ENCODE peak calls at places on chromosomes 13 and 19, in ten cellular contexts. R, M, B, Q, F, O, T, V, J and G are unnamed samples.

GRCh38 chr19:47158879-47159509 is 28.4 kb downstream of the SAE1 start:
- DNase-seq in R (no peak), F (no peak), B (no peak), T (peak), V (no peak), O (no peak), J (no peak), M (no peak), Q (no peak), G (no peak)

GRCh38 chr19:12156254-12157058 is at the start of gene ZNF625:
- DNase-seq in O (no peak), T (peak), R (peak), B (peak), Q (peak), V (peak), J (peak), F (peak), M (peak), G (peak)

GRCh38 chr19:34173145-34173956 is 1.0 kb downstream of the LSM14A start:
- DNase-seq in M (peak), V (peak), J (peak), O (peak), F (peak), B (peak), Q (no peak), T (peak), R (peak), G (peak)

GRCh38 chr19:58252102-58252685 is 23.5 kb downstream of the ZNF544 start:
- DNase-seq in F (no peak), O (peak), R (no peak), V (no peak), Q (no peak), T (no peak), J (no peak), M (no peak), B (no peak), G (no peak)

GRCh38 chr13:98033277-98034247 is 80.1 kb downstream of the IPO5 start:
- DNase-seq in B (no peak), Q (no peak), T (peak), R (no peak), O (peak), J (no peak), F (no peak), V (peak), M (no peak), G (peak)

GRCh38 chr19:29260477-29261317 is 47.7 kb upstream of the UQCRFS1 start:
- DNase-seq in F (no peak), O (peak), B (no peak), R (no peak), J (no peak), V (peak), T (no peak), M (no peak), Q (peak), G (peak)

GRCh38 chr19:3080281-3080680 is 13.9 kb upstream of the GNA11 start:
- DNase-seq in V (no peak), B (peak), Q (no peak), R (no peak), O (no peak), J (no peak), F (peak), T (peak), M (no peak), G (no peak)

GRCh38 chr13:74683411-74683810 is 549.2 kb upstream of the KLF12 start:
- DNase-seq in O (no peak), V (no peak), B (no peak), M (no peak), F (no peak), Q (no peak), J (no peak), R (no peak), T (peak), G (no peak)

GRCh38 chr13:111876506-111876905 is 190.4 kb upstream of the SOX1 start:
- DNase-seq in M (no peak), Q (no peak), B (no peak), O (no peak), J (no peak), F (no peak), R (no peak), V (no peak), T (no peak), G (no peak)

GRCh38 chr13:29523199-29523931 is 72.1 kb downstream of the SLC7A1 start:
- DNase-seq in R (peak), Q (no peak), V (no peak), F (peak), J (no peak), T (peak), B (no peak), O (no peak), M (peak), G (no peak)

GRCh38 chr13:108895220-108895704 is 265.9 kb downstream of the MYO16 start:
- DNase-seq in M (no peak), F (no peak), R (no peak), O (peak), T (peak), Q (no peak), J (no peak), V (no peak), B (no peak), G (no peak)

GRCh38 chr13:48857576-48857975 is 118.1 kb upstream of the FNDC3A start:
- DNase-seq in V (no peak), R (no peak), T (no peak), O (no peak), B (no peak), J (no peak), M (no peak), Q (no peak), F (no peak), G (no peak)

GRCh38 chr13:111537843-111538499 is 217.5 kb downstream of the TEX29 start:
- DNase-seq in Q (no peak), O (no peak), J (no peak), F (no peak), V (no peak), T (no peak), M (no peak), B (no peak), R (no peak), G (no peak)

GRCh38 chr19:51166846-51167490 is 24.9 kb downstream of the SIGLEC7 start:
- DNase-seq in T (no peak), O (no peak), V (peak), R (no peak), J (peak), F (no peak), B (peak), Q (no peak), M (no peak), G (no peak)

GRCh38 chr19:41646589-41647204 is 19.8 kb upstream of the CEACAM4 start:
- DNase-seq in M (no peak), J (no peak), V (no peak), F (no peak), O (peak), B (no peak), R (no peak), T (no peak), Q (no peak), G (peak)

GRCh38 chr13:36456577-36456976 is 24.3 kb downstream of the CCNA1 start:
- DNase-seq in Q (no peak), V (no peak), M (no peak), J (no peak), T (no peak), R (no peak), O (no peak), F (no peak), B (no peak), G (no peak)

GRCh38 chr19:9952276-9952675 is 16.0 kb upstream of the OLFM2 start:
- DNase-seq in R (no peak), Q (no peak), T (no peak), O (no peak), B (no peak), V (no peak), M (no peak), J (no peak), F (no peak), G (no peak)

GRCh38 chr13:101919541-101920306 is 467.2 kb downstream of the ITGBL1 start:
- DNase-seq in F (no peak), B (no peak), V (no peak), J (peak), M (no peak), O (no peak), T (peak), R (peak), Q (no peak), G (peak)

GRCh38 chr19:46494936-46495788 is 505 bp downstream of the PNMA8B start:
- DNase-seq in J (no peak), T (no peak), O (no peak), V (no peak), F (no peak), R (no peak), M (no peak), Q (no peak), B (no peak), G (no peak)

GRCh38 chr19:4913996-4914735 is 4.9 kb downstream of the UHRF1 start:
- DNase-seq in Q (no peak), B (peak), O (no peak), V (no peak), F (no peak), J (no peak), M (no peak), T (no peak), R (no peak), G (no peak)

GRCh38 chr13:51212808-51213728 is 9.1 kb upstream of the FAM124A start:
- DNase-seq in O (no peak), B (no peak), R (no peak), T (no peak), M (no peak), V (no peak), J (no peak), Q (no peak), F (no peak), G (no peak)

GRCh38 chr19:16327501-16327900 is 2.9 kb downstream of the KLF2 start:
- DNase-seq in B (peak), F (no peak), R (no peak), T (no peak), O (no peak), J (no peak), Q (no peak), M (no peak), V (no peak), G (no peak)

GRCh38 chr13:51997641-51998330 is 13.5 kb downstream of the ATP7B start:
- DNase-seq in J (no peak), T (no peak), B (no peak), R (no peak), M (no peak), Q (no peak), F (no peak), V (no peak), O (no peak), G (no peak)

GRCh38 chr13:113901642-113902041 is 37.8 kb upstream of the GAS6 start:
- DNase-seq in F (no peak), M (no peak), T (no peak), J (no peak), B (no peak), R (no peak), O (no peak), V (no peak), Q (no peak), G (no peak)

GRCh38 chr13:30196025-30196424 is 111.3 kb downstream of the KATNAL1 start:
- DNase-seq in J (no peak), B (no peak), Q (no peak), O (no peak), M (no peak), V (no peak), T (peak), R (no peak), F (no peak), G (no peak)

GRCh38 chr19:50434525-50434924 is 1.8 kb downstream of the MYBPC2 start:
- DNase-seq in O (no peak), M (no peak), Q (peak), R (no peak), F (no peak), V (no peak), T (no peak), J (no peak), B (peak), G (no peak)

GRCh38 chr19:57633832-57634131 is 814 bp downstream of the ZNF211 start:
- DNase-seq in F (no peak), R (no peak), Q (no peak), B (no peak), O (no peak), M (no peak), J (no peak), V (peak), T (no peak), G (no peak)

GRCh38 chr13:47299316-47299715 is 402.5 kb upstream of the HTR2A start:
- DNase-seq in Q (no peak), V (no peak), M (no peak), O (no peak), F (no peak), T (no peak), B (no peak), R (no peak), J (no peak), G (no peak)

GRCh38 chr19:20558011-20558410 is 7.6 kb downstream of the ZNF737 start:
- DNase-seq in M (no peak), O (no peak), Q (no peak), T (no peak), F (peak), B (no peak), J (peak), R (no peak), V (peak), G (peak)

GRCh38 chr13:40345654-40346372 is 320.6 kb downstream of the FOXO1 start:
- DNase-seq in R (no peak), V (no peak), J (peak), Q (no peak), T (peak), O (no peak), B (no peak), M (no peak), F (no peak), G (no peak)

GRCh38 chr19:49567722-49568454 is 12.5 kb downstream of the NOSIP start:
- DNase-seq in V (no peak), O (no peak), B (peak), M (no peak), T (no peak), J (no peak), Q (no peak), R (no peak), F (no peak), G (no peak)

GRCh38 chr19:48458016-48458415 is 2.6 kb downstream of the KCNJ14 start:
- DNase-seq in R (no peak), J (no peak), Q (no peak), M (no peak), V (no peak), T (no peak), B (no peak), O (no peak), F (no peak), G (no peak)

GRCh38 chr19:48454150-48454730 is 1.1 kb upstream of the KCNJ14 start:
- DNase-seq in Q (no peak), R (no peak), M (no peak), B (no peak), O (no peak), J (no peak), V (no peak), F (no peak), T (no peak), G (no peak)

GRCh38 chr19:48455171-48455907 is at the start of gene KCNJ14:
- DNase-seq in V (no peak), B (no peak), R (no peak), T (no peak), M (no peak), Q (no peak), F (no peak), J (no peak), O (no peak), G (no peak)

GRCh38 chr19:48456864-48457263 is 1.5 kb downstream of the KCNJ14 start:
- DNase-seq in R (no peak), J (no peak), B (no peak), O (no peak), Q (no peak), F (no peak), M (no peak), V (no peak), T (no peak), G (no peak)

DNA sequence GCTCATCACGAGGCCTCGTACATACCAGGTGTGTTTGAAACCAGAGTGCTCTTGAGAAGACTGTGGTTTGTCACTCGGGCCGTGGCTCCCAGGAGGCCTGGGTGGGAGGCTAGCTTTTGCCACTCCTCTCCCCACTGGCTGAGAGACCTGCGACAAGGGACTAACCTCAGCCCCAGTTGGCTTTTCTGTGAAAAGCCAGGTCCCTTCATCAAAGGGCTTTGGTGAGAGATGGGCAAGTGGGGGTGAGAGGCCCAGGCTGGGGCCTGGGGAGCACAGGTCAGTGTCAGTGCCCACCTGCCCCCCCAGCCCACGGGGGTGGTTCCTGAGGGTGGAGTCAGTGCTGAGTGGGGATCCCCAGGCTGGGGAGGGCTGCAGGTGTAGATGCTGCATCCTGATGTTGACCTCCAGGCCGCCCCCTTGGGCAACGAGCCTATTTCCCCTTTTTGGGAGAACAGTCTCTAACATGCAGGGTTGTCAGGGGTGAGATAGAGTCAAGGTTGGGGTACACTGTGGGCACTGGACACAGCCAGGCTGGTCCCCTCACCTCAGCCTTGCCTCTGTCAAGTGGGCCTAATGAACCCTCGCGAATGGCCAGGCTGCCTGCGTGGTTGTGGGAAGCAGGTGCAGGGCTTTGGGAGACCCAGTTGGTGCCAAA is 661 bp downstream of the KCNJ14 start:
- DNase-seq in O (no peak), B (no peak), F (no peak), R (no peak), T (no peak), V (no peak), M (no peak), Q (no peak), J (peak), G (no peak)
- TF ChIP-seq POLR2A in O (no peak), B (no peak), F (no peak), R (no peak), T (no peak), V (no peak), M (no peak), Q (no peak), J (no peak), G (no peak)

GRCh38 chr19:18470153-18470552 is 32.2 kb upstream of the ISYNA1 start:
- DNase-seq in R (no peak), Q (no peak), V (no peak), M (no peak), T (peak), J (peak), F (no peak), B (no peak), O (peak), G (no peak)

GRCh38 chr19:18467978-18468377 is 30.0 kb upstream of the ISYNA1 start:
- DNase-seq in O (no peak), B (no peak), Q (no peak), J (no peak), R (no peak), T (no peak), M (no peak), V (no peak), F (no peak), G (no peak)

GRCh38 chr19:18469245-18470107 is 31.5 kb upstream of the ISYNA1 start:
- DNase-seq in Q (no peak), O (peak), F (peak), B (peak), V (peak), J (peak), M (peak), T (peak), R (peak), G (peak)

GRCh38 chr19:18468930-18469244 is 31.0 kb upstream of the ISYNA1 start:
- DNase-seq in R (no peak), M (no peak), Q (no peak), B (no peak), O (no peak), F (no peak), V (no peak), J (no peak), T (no peak), G (no peak)

GRCh38 chr19:18468517-18468916 is 30.6 kb upstream of the ISYNA1 start:
- DNase-seq in O (peak), V (no peak), M (no peak), Q (peak), T (no peak), F (no peak), R (peak), J (peak), B (no peak), G (no peak)
- TF ChIP-seq CTCF in O (no peak), V (no peak), M (no peak), Q (no peak), T (no peak), F (no peak), R (no peak), J (no peak), B (no peak), G (no peak)

GRCh38 chr19:43751466-43752220 is 3.1 kb downstream of the SMG9 start:
- DNase-seq in T (no peak), R (no peak), J (no peak), Q (no peak), B (no peak), V (no peak), F (no peak), M (no peak), O (no peak), G (no peak)

GRCh38 chr19:43754312-43754561 is 525 bp downstream of the SMG9 start:
- DNase-seq in R (no peak), F (no peak), J (no peak), V (no peak), Q (no peak), O (no peak), B (no peak), M (no peak), T (no peak), G (no peak)

GRCh38 chr19:43754562-43755255 is at the start of gene SMG9:
- DNase-seq in V (peak), B (peak), F (peak), M (peak), T (peak), Q (peak), J (peak), O (peak), R (peak), G (peak)

GRCh38 chr19:43752287-43752875 is 2.4 kb downstream of the SMG9 start:
- DNase-seq in F (no peak), B (no peak), R (no peak), Q (no peak), M (no peak), J (no peak), O (no peak), T (no peak), V (no peak), G (no peak)

GRCh38 chr19:43755256-43755801 is 567 bp upstream of the SMG9 start:
- DNase-seq in O (peak), J (peak), R (peak), Q (peak), F (peak), V (peak), T (peak), M (peak), B (peak), G (peak)
- TF ChIP-seq POLR2A in O (peak), J (no peak), R (no peak), Q (no peak), F (no peak), V (no peak), T (peak), M (no peak), B (no peak), G (no peak)

GRCh38 chr13:38766799-38767198 is 79.9 kb downstream of the FREM2 start:
- DNase-seq in Q (no peak), B (no peak), M (no peak), T (no peak), V (no peak), F (no peak), O (no peak), R (no peak), J (no peak), G (no peak)

GRCh38 chr13:38758278-38758677 is 71.4 kb downstream of the FREM2 start:
- DNase-seq in Q (no peak), B (no peak), M (no peak), R (no peak), O (no peak), T (no peak), V (no peak), F (no peak), J (no peak), G (no peak)

GRCh38 chr13:38767506-38768265 is 80.8 kb downstream of the FREM2 start:
- DNase-seq in B (no peak), M (no peak), V (no peak), T (no peak), F (no peak), Q (no peak), R (no peak), J (no peak), O (no peak), G (no peak)

GRCh38 chr13:38759390-38759789 is 72.5 kb downstream of the FREM2 start:
- DNase-seq in J (no peak), B (no peak), V (no peak), R (no peak), Q (no peak), M (no peak), T (no peak), F (no peak), O (no peak), G (no peak)

DNA sequence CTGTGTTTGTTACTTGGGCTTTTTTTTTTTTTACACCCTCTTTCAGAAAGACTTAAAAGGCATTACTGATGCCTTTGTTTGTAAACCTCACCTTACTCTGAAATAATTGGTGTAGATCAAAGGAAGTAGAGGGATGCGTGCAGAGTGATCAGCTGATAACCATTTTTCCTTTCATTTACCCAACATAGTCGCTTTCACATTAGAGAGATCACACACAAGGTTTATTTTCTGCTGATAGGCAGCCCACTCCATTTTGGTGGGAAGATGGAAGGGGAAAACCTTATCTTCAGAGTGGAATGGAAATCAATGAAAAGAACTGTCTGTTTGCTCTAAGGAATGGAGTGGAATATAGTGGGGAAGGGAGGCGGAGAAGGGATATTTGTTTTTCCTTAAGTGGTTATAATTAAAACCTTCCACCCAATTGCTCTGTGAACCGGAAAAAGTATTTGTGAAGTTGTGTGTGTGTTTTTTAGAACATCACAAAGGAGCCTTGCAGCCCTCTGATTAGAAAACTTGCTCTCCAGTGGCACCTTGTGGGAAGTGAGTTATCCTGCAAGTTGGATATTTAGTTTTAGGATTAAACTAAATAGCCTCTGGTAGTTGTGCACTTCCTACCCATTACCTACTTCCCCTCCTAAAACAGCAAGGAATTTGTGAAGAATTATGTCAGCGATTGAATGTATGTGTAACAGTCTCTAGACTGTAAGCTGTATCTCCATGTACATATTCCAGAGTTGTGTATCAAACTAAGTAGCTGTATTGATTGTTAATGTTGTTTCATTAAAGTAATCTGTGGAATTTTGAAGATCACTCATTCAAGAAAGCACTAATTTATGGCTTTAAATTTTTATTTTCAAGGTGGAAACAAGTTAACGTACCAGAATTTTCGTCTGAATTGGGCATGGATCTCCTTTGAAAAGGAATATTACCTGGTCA is 76.8 kb downstream of the FREM2 start:
- DNase-seq in F (no peak), R (no peak), V (peak), O (peak), Q (no peak), T (peak), J (no peak), B (no peak), M (no peak), G (peak)
- TF ChIP-seq CTCF in F (no peak), R (peak), V (peak), O (peak), Q (peak), T (peak), J (peak), B (peak), M (peak), G (no peak)